ENCODE peak calls at places on chromosomes 7 and 10, in four cellular contexts. L is IMR-90, O is HFFc6, T is brain microvascular endothelial cell. D is an unnamed sample.

GRCh38 chr10:60461688-60462087 is 72.0 kb upstream of the ANK3 start:
- DNase-seq in O (no peak), L (no peak), T (no peak), D (no peak)

GRCh38 chr7:32020760-32021159 is 49.4 kb downstream of the PDE1C start:
- DNase-seq in O (no peak), L (peak), T (no peak), D (no peak)

GRCh38 chr10:110056822-110057221 is 49.0 kb downstream of the ADD3 start:
- DNase-seq in T (no peak), L (peak), O (peak), D (no peak)

GRCh38 chr10:122297583-122297982 is 26.5 kb downstream of the BTBD16 start:
- DNase-seq in T (no peak), L (no peak), O (no peak), D (no peak)

GRCh38 chr7:156768698-156769472 is 124.1 kb downstream of the LMBR1 start:
- DNase-seq in T (no peak), L (no peak), O (no peak), D (no peak)

GRCh38 chr10:60661627-60662026 is 116.7 kb upstream of the CDK1 start:
- DNase-seq in O (peak), L (peak), T (peak), D (no peak)

GRCh38 chr10:31261502-31262311 is 57.3 kb upstream of the ZEB1 start:
- DNase-seq in O (peak), T (peak), L (peak), D (no peak)

GRCh38 chr10:50316695-50317648 is 65.7 kb upstream of the ASAH2 start:
- DNase-seq in T (no peak), L (peak), O (no peak), D (no peak)

GRCh38 chr7:65477326-65477725 is 103.7 kb downstream of the ZNF92 start:
- DNase-seq in O (no peak), T (no peak), L (peak), D (no peak)

GRCh38 chr10:62268399-62269076 is at the start of gene RTKN2:
- DNase-seq in T (peak), L (peak), O (peak), D (peak)

GRCh38 chr7:92461027-92462003 is 14.0 kb downstream of the GATAD1 start:
- DNase-seq in T (peak), O (peak), L (peak), D (peak)

GRCh38 chr7:102140952-102141370 is 145.7 kb upstream of the SH2B2 start:
- DNase-seq in T (no peak), O (no peak), L (no peak), D (no peak)

GRCh38 chr7:96090756-96091155 is 231.1 kb downstream of the SLC25A13 start:
- DNase-seq in L (no peak), T (no peak), O (no peak), D (no peak)

GRCh38 chr10:133487085-133487484 is 33.3 kb downstream of the SCART1 start:
- DNase-seq in T (no peak), L (no peak), O (no peak), D (no peak)

GRCh38 chr7:106217089-106217542 is 67.7 kb downstream of the NAMPT start:
- DNase-seq in L (peak), T (peak), O (peak), D (no peak)

GRCh38 chr10:80051993-80052392 is 26.5 kb upstream of the TMEM254 start:
- DNase-seq in L (no peak), T (no peak), O (no peak), D (no peak)

GRCh38 chr10:35334297-35334696 is 2.0 kb upstream of the CCNY start:
- DNase-seq in T (no peak), O (no peak), L (no peak), D (no peak)

GRCh38 chr7:96126382-96126781 is 195.5 kb downstream of the SLC25A13 start:
- DNase-seq in L (no peak), T (no peak), O (no peak), D (no peak)

GRCh38 chr7:81903115-81903514 is 133.3 kb upstream of the HGF start:
- DNase-seq in L (peak), O (no peak), T (no peak), D (no peak)

GRCh38 chr10:103510046-103510685 is 16.7 kb downstream of the NEURL1 start:
- DNase-seq in L (no peak), T (no peak), O (no peak), D (peak)

GRCh38 chr10:103512591-103513382 is 19.3 kb downstream of the NEURL1 start:
- DNase-seq in T (no peak), L (no peak), O (no peak), D (peak)

GRCh38 chr10:103510791-103511757 is 17.6 kb downstream of the NEURL1 start:
- DNase-seq in O (no peak), L (no peak), T (no peak), D (peak)

GRCh38 chr10:103513383-103514060 is 20.0 kb downstream of the NEURL1 start:
- DNase-seq in L (no peak), T (no peak), O (no peak), D (peak)

DNA sequence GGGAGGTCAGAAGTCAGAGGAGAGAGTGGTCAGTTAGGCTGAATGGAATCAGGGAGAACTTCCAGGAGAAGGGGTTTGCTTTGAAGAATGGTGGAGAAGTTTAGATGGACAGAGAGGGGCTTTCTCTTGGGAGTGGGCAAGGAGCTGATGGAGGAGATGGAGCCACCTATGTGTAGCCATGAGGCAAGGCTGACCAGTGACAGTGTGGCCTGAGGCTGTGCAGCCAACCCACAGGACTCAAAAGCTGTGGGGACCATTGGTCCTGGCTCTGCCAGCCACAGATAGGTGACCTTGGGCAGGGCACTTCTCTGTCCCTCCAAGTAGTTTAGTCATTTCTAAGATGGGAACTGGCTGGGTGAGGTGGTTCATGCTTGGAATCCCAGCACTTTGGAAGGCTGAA is 18.7 kb downstream of the NEURL1 start:
- DNase-seq in L (no peak), T (no peak), O (no peak), D (peak)
- TF ChIP-seq CTCF in L (no peak), T (no peak), O (no peak), D (no peak)

GRCh38 chr10:37976880-37977203 is 395 bp upstream of the ZNF25 start:
- DNase-seq in L (no peak), T (no peak), O (no peak), D (no peak)
- TF ChIP-seq CTCF in L (no peak), T (no peak), O (no peak), D (no peak)

DNA sequence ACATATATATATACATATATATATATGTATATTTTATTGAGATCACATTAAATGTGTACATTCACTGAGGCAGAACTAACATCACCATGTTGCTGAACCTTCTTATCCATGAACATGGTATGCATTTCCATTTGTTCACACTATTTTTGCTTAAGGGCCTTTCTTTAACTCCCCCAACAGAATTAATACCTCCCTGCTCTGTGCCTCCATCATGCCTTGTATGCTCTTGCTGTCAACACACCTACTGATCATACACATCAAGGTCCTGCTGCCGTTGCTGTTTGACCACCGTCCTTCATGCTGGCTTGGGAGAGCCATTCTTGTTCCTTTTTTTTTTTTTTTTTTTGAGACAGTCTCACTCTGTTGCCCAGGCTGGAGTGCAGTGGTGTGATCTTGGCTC is 43.5 kb downstream of the EPHB4 start:
- DNase-seq in O (no peak), L (no peak), T (no peak), D (no peak)
- TF ChIP-seq CTCF in O (no peak), L (no peak), T (no peak), D (no peak)

GRCh38 chr7:84971360-84971759 is 215.5 kb downstream of the SEMA3D start:
- DNase-seq in T (no peak), L (no peak), O (no peak), D (no peak)
- TF ChIP-seq CTCF in T (no peak), L (no peak), O (no peak), D (no peak)

DNA sequence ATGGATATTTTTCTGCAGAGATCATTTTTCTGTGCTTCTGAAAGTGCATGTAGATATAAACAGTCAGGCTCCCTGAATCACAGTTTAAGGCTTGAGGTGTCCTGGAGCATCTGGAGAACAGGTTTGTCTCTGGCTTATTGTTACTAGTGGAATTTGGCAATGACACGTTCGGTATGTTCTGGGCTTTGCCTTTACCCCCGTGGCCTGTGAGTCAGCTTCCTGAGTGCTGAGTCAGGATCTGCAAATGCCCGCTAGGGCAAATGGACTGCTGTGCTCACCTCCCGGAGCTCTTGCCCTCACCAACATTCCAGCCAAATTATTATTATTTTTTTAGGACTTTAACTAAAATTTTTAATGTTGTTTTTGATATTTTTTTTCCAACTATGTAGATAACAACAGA is 192.5 kb upstream of the PRSS1 start:
- DNase-seq in T (peak), L (peak), O (peak), D (no peak)
- TF ChIP-seq CTCF in T (peak), L (peak), O (peak), D (no peak)

DNA sequence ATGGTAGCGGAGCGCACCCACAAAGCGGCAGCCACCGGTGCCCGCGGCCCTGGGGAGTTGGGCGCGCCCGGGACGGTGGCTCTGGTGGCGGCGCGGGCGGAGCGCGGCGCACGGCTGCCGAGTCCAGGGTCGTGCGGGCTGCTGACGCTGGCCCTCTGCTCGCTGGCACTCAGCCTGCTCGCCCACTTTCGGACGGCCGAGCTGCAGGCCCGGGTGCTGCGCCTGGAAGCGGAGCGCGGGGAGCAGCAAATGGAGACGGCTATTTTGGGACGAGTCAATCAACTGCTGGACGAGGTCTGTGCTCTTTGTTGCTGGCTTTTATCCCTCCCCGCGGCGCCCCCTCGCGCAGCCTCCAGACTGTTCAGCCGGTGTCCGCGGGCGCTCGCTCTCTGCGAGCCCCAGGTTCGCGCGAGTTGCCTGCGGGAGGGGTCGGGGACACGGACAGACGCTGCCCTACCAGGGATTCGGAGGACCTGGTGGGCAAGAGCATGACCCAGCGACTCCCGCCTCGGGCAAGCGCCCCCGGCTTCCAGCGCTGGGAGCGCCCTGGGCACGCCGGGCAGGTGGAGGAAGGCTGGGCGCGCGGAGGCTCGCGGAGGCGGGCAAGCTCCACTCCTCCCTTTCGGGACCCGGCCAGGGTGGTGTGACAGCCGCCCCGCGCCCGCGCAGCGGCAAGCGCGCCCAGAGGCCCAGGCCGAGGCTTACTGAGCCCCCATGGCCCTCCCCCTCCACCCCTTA is 887 bp downstream of the COL13A1 start:
- DNase-seq in L (peak), O (peak), T (peak), D (no peak)
- TF ChIP-seq CTCF in L (peak), O (peak), T (peak), D (no peak)